ENCODE peak calls at places on chromosomes 1 and 21, in nine cellular contexts. E is stimulated activated CD8-positive, alpha-beta memory T cell treated with anti-CD3 and anti-CD28 coated beads, Interleukin-4, amount 100 ng/mL, for 4 hours; D is Right ventricle myocardium superior; O is neural crest cell; F is iPS DF 6.9; R is Kasumi-1; W is iris pigment epithelial cell; G is NCI-H1436; U is ecto neural progenitor cell. M is an unnamed sample.

GRCh38 chr1:154206212-154206611 is at the start of gene CFAP141:
- DNase-seq in E (no peak), D (no peak), O (no peak), F (no peak), R (no peak), W (peak; percentile 59), G (no peak), U (no peak), M (no peak)

GRCh38 chr1:98053471-98054366 is 132.9 kb upstream of the DPYD start:
- DNase-seq in E (no peak), D (peak; percentile 78), O (peak; percentile 73), F (no peak), R (peak; percentile 51), W (peak; percentile 86), G (peak; percentile 57), U (peak; percentile 86), M (peak; percentile 82)

GRCh38 chr21:33751120-33751519 is 108.8 kb downstream of the ITSN1 start:
- DNase-seq in E (no peak), D (no peak), O (no peak), F (no peak), R (no peak), W (no peak), G (no peak), U (no peak), M (no peak)

GRCh38 chr1:156104065-156104810 is 10.3 kb upstream of the LMNA start:
- DNase-seq in E (no peak), D (peak; percentile 85), O (no peak), F (no peak), R (peak; percentile 36), W (peak; percentile 71), G (peak; percentile 64), U (no peak), M (no peak)

GRCh38 chr21:45880097-45881068 is 101.2 kb upstream of the COL6A1 start:
- DNase-seq in E (peak; percentile 57), D (peak; percentile 83), O (peak; percentile 72), F (peak; percentile 68), R (peak; percentile 69), W (peak; percentile 77), G (peak; percentile 44), U (peak; percentile 81), M (peak; percentile 82)

GRCh38 chr1:38547346-38547745 is 312.2 kb downstream of the RRAGC start:
- DNase-seq in E (no peak), D (no peak), O (no peak), F (no peak), R (no peak), W (no peak), G (no peak), U (no peak), M (no peak)

GRCh38 chr1:171468120-171468790 is 17.1 kb upstream of the PRRC2C start:
- DNase-seq in E (no peak), D (no peak), O (no peak), F (no peak), R (no peak), W (peak; percentile 73), G (no peak), U (no peak), M (no peak)

GRCh38 chr21:45871616-45872236 is 109.8 kb upstream of the COL6A1 start:
- DNase-seq in E (no peak), D (no peak), O (no peak), F (no peak), R (no peak), W (no peak), G (no peak), U (no peak), M (no peak)

GRCh38 chr1:103156966-103157365 is 48.6 kb upstream of the COL11A1 start:
- DNase-seq in E (no peak), D (no peak), O (no peak), F (no peak), R (no peak), W (peak; percentile 38), G (no peak), U (no peak), M (no peak)

GRCh38 chr1:160076295-160076694 is 5.0 kb upstream of the KCNJ9 start:
- DNase-seq in E (no peak), D (no peak), O (no peak), F (no peak), R (no peak), W (no peak), G (no peak), U (no peak), M (no peak)

GRCh38 chr1:92095868-92096267 is 15.7 kb downstream of the BTBD8 start:
- DNase-seq in E (no peak), D (no peak), O (no peak), F (no peak), R (no peak), W (no peak), G (no peak), U (no peak), M (no peak)

GRCh38 chr1:47231314-47232186 is 475 bp downstream of the TAL1 start:
- DNase-seq in E (no peak), D (peak; percentile 50), O (peak; percentile 29), F (no peak), R (peak; percentile 42), W (peak; percentile 53), G (no peak), U (peak; percentile 74), M (no peak)

GRCh38 chr1:229025576-229025975 is 245.3 kb upstream of the RAB4A start:
- DNase-seq in E (no peak), D (no peak), O (no peak), F (no peak), R (no peak), W (no peak), G (no peak), U (no peak), M (no peak)

GRCh38 chr21:45534591-45535331 is 7.5 kb downstream of the SLC19A1 start:
- DNase-seq in E (no peak), D (peak; percentile 88), O (no peak), F (no peak), R (peak; percentile 95), W (no peak), G (no peak), U (peak; percentile 47), M (peak; percentile 85)

GRCh38 chr1:116147972-116148371 is 36.8 kb downstream of the MAB21L3 start:
- DNase-seq in E (no peak), D (no peak), O (no peak), F (no peak), R (no peak), W (no peak), G (no peak), U (peak; percentile 29), M (no peak)

GRCh38 chr21:46079357-46080170 is 18.3 kb upstream of the COL6A2 start:
- DNase-seq in E (no peak), D (peak; percentile 46), O (no peak), F (no peak), R (no peak), W (peak; percentile 69), G (no peak), U (peak; percentile 40), M (no peak)

GRCh38 chr1:204151562-204152309 is at the start of gene ETNK2:
- DNase-seq in E (peak; percentile 14), D (peak; percentile 65), O (peak; percentile 55), F (no peak), R (no peak), W (peak; percentile 34), G (peak; percentile 77), U (peak; percentile 81), M (peak; percentile 73)

GRCh38 chr1:206797534-206798383 is 25.5 kb upstream of the IL10 start:
- DNase-seq in E (no peak), D (no peak), O (peak; percentile 14), F (peak; percentile 33), R (peak; percentile 35), W (peak; percentile 18), G (no peak), U (no peak), M (peak; percentile 50)

GRCh38 chr1:95071539-95071938 is 1.2 kb downstream of the ALG14 start:
- DNase-seq in E (no peak), D (no peak), O (no peak), F (no peak), R (peak; percentile 24), W (no peak), G (no peak), U (no peak), M (no peak)

GRCh38 chr1:226846801-226847200 is 23.6 kb upstream of the PSEN2 start:
- DNase-seq in E (no peak), D (no peak), O (no peak), F (no peak), R (no peak), W (no peak), G (no peak), U (no peak), M (no peak)

GRCh38 chr1:153404768-153405167 is 11.6 kb upstream of the S100A7A start:
- DNase-seq in E (peak; percentile 5), D (peak; percentile 74), O (peak; percentile 7), F (peak; percentile 37), R (peak; percentile 19), W (no peak), G (no peak), U (peak; percentile 49), M (peak; percentile 61)

GRCh38 chr1:93437976-93438605 is 9.8 kb upstream of the FNBP1L start:
- DNase-seq in E (no peak), D (no peak), O (no peak), F (no peak), R (peak; percentile 69), W (peak; percentile 57), G (peak; percentile 51), U (no peak), M (no peak)

GRCh38 chr1:214460304-214460916 is 91.0 kb downstream of the PTPN14 start:
- DNase-seq in E (no peak), D (no peak), O (no peak), F (no peak), R (no peak), W (no peak), G (no peak), U (no peak), M (no peak)

GRCh38 chr1:22855668-22856606 is 116.7 kb downstream of the LACTBL1 start:
- DNase-seq in E (no peak), D (no peak), O (no peak), F (no peak), R (no peak), W (no peak), G (no peak), U (no peak), M (no peak)

GRCh38 chr21:25639167-25639921 is at the start of gene JAM2:
- DNase-seq in E (no peak), D (peak; percentile 71), O (peak; percentile 50), F (no peak), R (peak; percentile 21), W (peak; percentile 14), G (no peak), U (peak; percentile 76), M (peak; percentile 73)

GRCh38 chr21:28215214-28215954 is 777.3 kb downstream of the LTN1 start:
- DNase-seq in E (no peak), D (no peak), O (no peak), F (no peak), R (no peak), W (peak; percentile 83), G (no peak), U (no peak), M (no peak)